ENCODE peak calls at places on chromosomes 2 and 18, in six cellular contexts. X is GM12878, F is HepG2, Y is H1, K is SK-N-SH, H is K562. D is an unnamed sample.
A peak's percentile ranks its signal among the peaks of the same experiment; 100 is the strongest.

GRCh38 chr2:95382128-95382645 is 20.3 kb upstream of the FAHD2A start:
- DNase-seq in H (no peak), F (no peak), K (no peak), Y (no peak), X (no peak), D (no peak)

GRCh38 chr2:235533616-235534385 is 40.0 kb downstream of the AGAP1 start:
- DNase-seq in F (no peak), X (no peak), K (no peak), H (no peak), Y (no peak), D (no peak)

GRCh38 chr18:50665015-50665414 is 105.1 kb downstream of the MAPK4 start:
- DNase-seq in F (no peak), Y (no peak), K (no peak), X (no peak), H (no peak), D (no peak)

GRCh38 chr2:213934560-213934959 is 476.3 kb upstream of the VWC2L start:
- DNase-seq in Y (no peak), H (peak; percentile 2), K (peak; percentile 23), F (peak; percentile 44), X (peak; percentile 11), D (no peak)

GRCh38 chr2:173451137-173451536 is 96.5 kb downstream of the CDCA7 start:
- DNase-seq in K (no peak), H (no peak), X (no peak), F (no peak), Y (no peak), D (no peak)

GRCh38 chr2:74944987-74945782 is 13.3 kb upstream of the POLE4 start:
- DNase-seq in K (no peak), F (no peak), H (no peak), X (peak; percentile 72), Y (no peak), D (no peak)

GRCh38 chr18:23573948-23574431 is 12.3 kb downstream of the NPC1 start:
- DNase-seq in Y (no peak), K (no peak), F (no peak), X (no peak), H (peak; percentile 23), D (no peak)

GRCh38 chr2:178514664-178515063 is 34.4 kb downstream of the PLEKHA3 start:
- DNase-seq in X (no peak), F (no peak), K (no peak), H (no peak), Y (no peak), D (no peak)

GRCh38 chr2:70703900-70704549 is 64.0 kb downstream of the ADD2 start:
- DNase-seq in X (no peak), H (peak; percentile 60), K (peak; percentile 63), F (no peak), Y (no peak), D (no peak)

GRCh38 chr2:109679627-109680026 is 65.5 kb downstream of the SOWAHC start:
- DNase-seq in X (no peak), Y (no peak), H (no peak), K (no peak), F (no peak), D (no peak)

GRCh38 chr2:19020144-19021099 is 338.0 kb downstream of the OSR1 start:
- DNase-seq in X (no peak), K (no peak), H (no peak), F (peak; percentile 80), Y (no peak), D (no peak)

GRCh38 chr18:28432350-28432749 is 255.4 kb upstream of the CDH2 start:
- DNase-seq in H (no peak), X (no peak), F (no peak), K (no peak), Y (no peak), D (no peak)

GRCh38 chr2:88596141-88596830 is 31.0 kb downstream of the EIF2AK3 start:
- DNase-seq in Y (no peak), X (no peak), H (no peak), F (no peak), K (no peak), D (peak; percentile 44)

GRCh38 chr2:48424866-48425265 is 105.1 kb upstream of the STON1 start:
- DNase-seq in Y (peak; percentile 7), K (no peak), X (no peak), H (no peak), F (no peak), D (no peak)

GRCh38 chr18:26436176-26437031 is 111.9 kb downstream of the KCTD1 start:
- DNase-seq in H (no peak), F (peak; percentile 34), Y (peak; percentile 38), K (no peak), X (no peak), D (no peak)

GRCh38 chr2:172813314-172813888 is 77.8 kb downstream of the RAPGEF4 start:
- DNase-seq in H (no peak), X (no peak), K (peak; percentile 33), F (no peak), Y (no peak), D (no peak)

GRCh38 chr2:233441161-233442027 is 87.1 kb downstream of the DGKD start:
- DNase-seq in Y (no peak), F (no peak), X (no peak), K (no peak), H (no peak), D (no peak)

GRCh38 chr2:38947241-38948239 is 57.9 kb downstream of the ARHGEF33 start:
- DNase-seq in X (peak; percentile 16), K (peak; percentile 84), H (peak; percentile 66), Y (peak; percentile 80), F (peak; percentile 89), D (peak; percentile 84)

GRCh38 chr2:61350777-61351176 is 120.1 kb downstream of the USP34 start:
- DNase-seq in F (no peak), K (no peak), H (no peak), Y (no peak), X (no peak), D (no peak)

GRCh38 chr18:77062518-77063003 is 70.0 kb downstream of the MBP start:
- DNase-seq in Y (no peak), F (no peak), H (no peak), X (peak; percentile 82), K (no peak), D (no peak)

GRCh38 chr2:98240796-98241398 is 105.4 kb upstream of the CNGA3 start:
- DNase-seq in Y (no peak), K (no peak), H (no peak), F (no peak), X (no peak), D (peak; percentile 74)

GRCh38 chr2:180474716-180475115 is 467.6 kb upstream of the CWC22 start:
- DNase-seq in X (no peak), Y (no peak), K (no peak), F (no peak), H (no peak), D (no peak)

GRCh38 chr2:218168635-218169462 is 2.1 kb upstream of the CXCR1 start:
- DNase-seq in F (peak; percentile 65), K (peak; percentile 54), X (no peak), H (peak; percentile 68), Y (peak; percentile 92), D (peak; percentile 52)

GRCh38 chr18:44514106-44514505 is 166.6 kb upstream of the SETBP1 start:
- DNase-seq in Y (no peak), X (no peak), K (no peak), F (no peak), H (no peak), D (no peak)

GRCh38 chr2:28393115-28393836 is 618 bp downstream of the FOSL2 start:
- DNase-seq in F (no peak), H (peak; percentile 60), K (peak; percentile 80), Y (peak; percentile 63), X (no peak), D (peak; percentile 67)

GRCh38 chr2:176599796-176600485 is 330.7 kb downstream of the MTX2 start:
- DNase-seq in H (no peak), X (no peak), F (no peak), Y (no peak), K (no peak), D (no peak)

GRCh38 chr2:219073413-219074129 is 12.8 kb upstream of the IHH start:
- DNase-seq in X (no peak), H (peak; percentile 51), Y (peak; percentile 63), K (peak; percentile 68), F (peak; percentile 80), D (no peak)

GRCh38 chr2:8252997-8253694 is 428.7 kb upstream of the ID2 start:
- DNase-seq in H (no peak), K (no peak), X (peak; percentile 48), F (no peak), Y (no peak), D (no peak)

GRCh38 chr2:224126001-224126400 is 86.9 kb upstream of the SERPINE2 start:
- DNase-seq in F (no peak), K (no peak), X (no peak), Y (no peak), H (no peak), D (no peak)

GRCh38 chr18:22275706-22276333 is 106.4 kb downstream of the GATA6 start:
- DNase-seq in H (no peak), Y (no peak), F (no peak), K (no peak), X (no peak), D (no peak)

GRCh38 chr2:166573393-166573792 is 79.3 kb upstream of the SCN7A start:
- DNase-seq in F (peak; percentile 16), H (no peak), K (no peak), X (no peak), Y (no peak), D (no peak)
- TF ChIP-seq JUND in F (no peak), H (no peak), K (no peak), X (no peak), Y (peak; percentile 20), D (no peak)

GRCh38 chr2:10368491-10369231 is 66.0 kb downstream of the HPCAL1 start:
- DNase-seq in K (no peak), X (no peak), H (no peak), Y (no peak), F (peak; percentile 94), D (no peak)
- TF ChIP-seq JUND in K (no peak), X (no peak), H (no peak), Y (no peak), F (peak; percentile 61), D (no peak)

GRCh38 chr18:74873629-74874028 is 276.0 kb downstream of the ZNF407 start:
- DNase-seq in F (no peak), X (no peak), H (no peak), Y (no peak), K (no peak), D (no peak)

GRCh38 chr18:74866577-74866976 is 268.9 kb downstream of the ZNF407 start:
- DNase-seq in K (no peak), X (no peak), Y (no peak), F (no peak), H (no peak), D (no peak)

GRCh38 chr18:74870950-74871349 is 273.3 kb downstream of the ZNF407 start:
- DNase-seq in X (no peak), F (no peak), Y (no peak), H (no peak), K (no peak), D (no peak)

GRCh38 chr18:74869904-74870863 is 272.5 kb downstream of the ZNF407 start:
- DNase-seq in F (no peak), K (no peak), H (no peak), Y (no peak), X (peak; percentile 71), D (no peak)

GRCh38 chr18:74868461-74868860 is 270.8 kb downstream of the ZNF407 start:
- DNase-seq in F (no peak), H (no peak), K (no peak), X (no peak), Y (no peak), D (no peak)
- TF ChIP-seq JUND in F (no peak), H (no peak), K (no peak), X (no peak), Y (no peak), D (no peak)

GRCh38 chr2:222105046-222105445 is 193.8 kb downstream of the PAX3 start:
- DNase-seq in X (no peak), K (no peak), F (no peak), H (no peak), Y (no peak), D (no peak)
- TF ChIP-seq JUND in X (no peak), K (no peak), F (no peak), H (no peak), Y (no peak), D (no peak)